ENCODE peak calls at places on chromosomes 12 and 14, in five cellular contexts. O is mammary epithelial cell; W is psoas muscle; L is CD4-positive, CD25-positive, alpha-beta regulatory T cell; J is HCT116. H is an unnamed sample.
A peak's percentile ranks its signal among the peaks of the same experiment; 100 is the strongest.

GRCh38 chr12:116784238-116784612 is 46.1 kb downstream of the RNFT2 start:
- DNase-seq in O (no peak), W (no peak), L (no peak), J (peak; percentile 18), H (no peak)

GRCh38 chr14:39289523-39289922 is 55.8 kb downstream of the MIA2 start:
- DNase-seq in O (no peak), W (no peak), L (no peak), J (no peak), H (no peak)

GRCh38 chr12:122171399-122171798 is 2.6 kb downstream of the IL31 start:
- DNase-seq in O (no peak), W (no peak), L (no peak), J (no peak), H (no peak)

GRCh38 chr12:89060133-89060532 is 292.2 kb downstream of the DUSP6 start:
- DNase-seq in O (no peak), W (no peak), L (no peak), J (no peak), H (no peak)

GRCh38 chr14:69685716-69686115 is 74.3 kb downstream of the SUSD6 start:
- DNase-seq in O (peak; percentile 77), W (peak; percentile 87), L (peak; percentile 72), J (no peak), H (no peak)

GRCh38 chr12:130526813-130527212 is 189.1 kb downstream of the PIWIL1 start:
- DNase-seq in O (no peak), W (peak; percentile 39), L (no peak), J (no peak), H (no peak)

GRCh38 chr12:82688619-82689018 is 1.9 kb downstream of the TMTC2 start:
- DNase-seq in O (no peak), W (no peak), L (no peak), J (no peak), H (no peak)

GRCh38 chr14:35385042-35385839 is 19.3 kb downstream of the NFKBIA start:
- DNase-seq in O (peak; percentile 42), W (peak; percentile 96), L (no peak), J (no peak), H (no peak)

GRCh38 chr12:115726691-115727090 is 550.8 kb downstream of the MED13L start:
- DNase-seq in O (no peak), W (no peak), L (no peak), J (no peak), H (no peak)

GRCh38 chr12:63415357-63415756 is 252.9 kb downstream of the DPY19L2 start:
- DNase-seq in O (no peak), W (no peak), L (no peak), J (no peak), H (no peak)

GRCh38 chr12:89314060-89314761 is 38.1 kb downstream of the DUSP6 start:
- DNase-seq in O (no peak), W (no peak), L (no peak), J (no peak), H (no peak)

GRCh38 chr14:24117179-24117578 is 2.4 kb upstream of the NRL start:
- DNase-seq in O (no peak), W (no peak), L (no peak), J (no peak), H (no peak)

GRCh38 chr14:51548187-51548586 is 103.5 kb upstream of the FRMD6 start:
- DNase-seq in O (no peak), W (no peak), L (no peak), J (no peak), H (no peak)

GRCh38 chr14:36515896-36516718 is 3.9 kb downstream of the NKX2-1 start:
- DNase-seq in O (no peak), W (no peak), L (no peak), J (no peak), H (no peak)

GRCh38 chr14:74979442-74980397 is 23.0 kb upstream of the EIF2B2 start:
- DNase-seq in O (no peak), W (peak; percentile 90), L (no peak), J (no peak), H (no peak)

GRCh38 chr14:72790887-72791566 is 102.9 kb downstream of the DPF3 start:
- DNase-seq in O (no peak), W (peak; percentile 87), L (no peak), J (no peak), H (no peak)
- H3K4me1 ChIP-seq in O (no peaks in the 10 kb centered on the region), W (peaks cover 48% of the 10 kb centered on the region), L (no peaks in the 10 kb centered on the region), J (no peaks in the 10 kb centered on the region), H (no peaks in the 10 kb centered on the region)

GRCh38 chr14:56581041-56581727 is 1.6 kb downstream of the TMEM260 start:
- DNase-seq in O (peak; percentile 4), W (no peak), L (no peak), J (no peak), H (no peak)
- H3K4me3 ChIP-seq in O (peak overlapping the region; percentile 68), W (peak overlapping the region; percentile 100), L (peak overlapping the region; percentile 95), J (peak overlapping the region; percentile 88), H (peak overlapping the region; percentile 92)

DNA sequence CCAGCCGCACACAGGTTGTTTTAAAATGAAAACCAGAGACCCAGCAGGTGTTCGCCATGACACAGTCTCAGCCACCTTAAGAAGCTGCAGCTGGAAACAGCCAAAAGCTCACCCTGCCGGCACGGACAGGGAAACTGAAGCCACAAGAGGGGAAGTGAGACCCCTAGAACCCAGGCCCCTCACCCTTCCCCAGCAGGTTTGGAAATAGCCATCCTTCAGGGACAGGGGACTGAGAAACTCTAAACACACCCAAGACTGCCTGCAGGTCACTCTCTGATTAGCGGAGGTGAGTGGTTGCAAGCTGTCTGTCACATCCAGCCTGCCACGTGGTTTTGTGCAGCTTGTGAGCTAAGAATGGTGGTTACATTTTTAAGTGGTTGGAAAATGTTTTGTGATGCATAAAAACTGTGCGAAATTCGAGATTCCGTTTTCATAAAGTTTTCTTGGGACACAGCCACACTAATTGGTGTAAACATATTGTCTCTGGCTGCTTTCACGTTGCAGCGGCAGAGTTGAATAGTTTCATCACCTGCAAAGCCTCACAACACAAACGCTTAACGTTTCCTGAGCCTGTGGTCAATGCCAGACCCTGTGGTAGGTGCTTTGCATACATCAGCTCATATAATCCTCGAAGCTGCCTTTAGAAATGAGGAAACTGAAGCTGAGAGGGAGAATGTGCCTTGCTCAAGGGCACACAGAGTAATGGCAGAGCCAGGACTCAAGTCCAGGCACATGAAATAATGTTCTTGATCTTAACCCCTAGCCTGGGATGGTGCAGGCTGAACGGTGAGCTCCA is 1.7 kb upstream of the SELPLG start:
- DNase-seq in O (no peak), W (no peak), L (peak; percentile 87), J (no peak), H (peak; percentile 57)
- H3K4me1 ChIP-seq in O (peaks cover 8% of the 10 kb centered on the region), W (peaks cover 10% of the 10 kb centered on the region), L (peaks cover 55% of the 10 kb centered on the region), J (peaks cover 26% of the 10 kb centered on the region), H (peaks cover 48% of the 10 kb centered on the region)

GRCh38 chr12:104604070-104604994 is 147.6 kb downstream of the CHST11 start:
- DNase-seq in O (peak; percentile 94), W (peak; percentile 80), L (peak; percentile 78), J (peak; percentile 89), H (peak; percentile 50)
- H3K4me3 ChIP-seq in O (no peak overlapping the region), W (no peak overlapping the region), L (peak overlapping the region; percentile 52), J (peak overlapping the region; percentile 20), H (no peak overlapping the region)

GRCh38 chr12:6343518-6343917 is 1.6 kb upstream of the TNFRSF1A start:
- DNase-seq in O (no peak), W (no peak), L (no peak), J (no peak), H (no peak)
- H3K4me1 ChIP-seq in O (peaks cover 49% of the 10 kb centered on the region), W (peaks cover 28% of the 10 kb centered on the region), L (peaks cover 51% of the 10 kb centered on the region), J (peaks cover 77% of the 10 kb centered on the region), H (peaks cover 64% of the 10 kb centered on the region)

GRCh38 chr14:56821807-56822615 is 11.7 kb upstream of the OTX2 start:
- DNase-seq in O (no peak), W (no peak), L (no peak), J (no peak), H (no peak)

GRCh38 chr14:56826214-56826613 is 15.9 kb upstream of the OTX2 start:
- DNase-seq in O (no peak), W (no peak), L (no peak), J (no peak), H (no peak)

GRCh38 chr14:56816575-56817391 is 6.5 kb upstream of the OTX2 start:
- DNase-seq in O (peak; percentile 16), W (no peak), L (no peak), J (no peak), H (no peak)

GRCh38 chr14:56817396-56817921 is 7.2 kb upstream of the OTX2 start:
- DNase-seq in O (no peak), W (no peak), L (no peak), J (no peak), H (no peak)

DNA sequence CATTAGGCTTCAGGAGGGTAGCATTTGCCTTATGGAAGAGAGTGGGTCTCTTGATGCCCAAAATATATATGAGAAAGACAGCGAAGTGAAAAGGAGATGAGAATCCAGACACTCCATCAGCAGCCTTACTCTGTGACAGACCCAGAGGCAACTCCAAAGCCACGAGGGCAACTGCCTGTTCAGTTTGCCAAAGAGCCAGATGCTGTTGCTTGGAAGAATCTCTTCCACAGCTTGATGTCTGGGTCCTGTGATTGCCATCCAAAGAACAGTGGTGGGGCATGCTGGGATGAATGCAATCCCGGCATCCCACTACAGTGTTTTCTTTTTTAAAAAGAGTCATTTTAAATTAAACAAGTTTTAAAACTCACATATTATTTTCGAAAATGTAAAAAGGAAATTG is 10.9 kb upstream of the OTX2 start:
- DNase-seq in O (no peak), W (no peak), L (no peak), J (no peak), H (no peak)
- H3K4me3 ChIP-seq in O (no peak overlapping the region), W (no peak overlapping the region), L (no peak overlapping the region), J (no peak overlapping the region), H (no peak overlapping the region)